ENCODE peak calls at places on chromosomes 12 and 14, in six cellular contexts. One of them, this sample, is unnamed.

GRCh38 chr12:92041742-92042141 is 103.9 kb downstream of the BTG1 start:
- DNase-seq in fibroblast of lung: no peak
- DNase-seq in mammary epithelial cell: peak; percentile 81
- DNase-seq in osteoblast: no peak
- DNase-seq in K562: no peak
- DNase-seq in pancreas: no peak
- DNase-seq in this sample: peak; percentile 34

GRCh38 chr12:11729008-11729407 is 79.5 kb downstream of the ETV6 start:
- DNase-seq in fibroblast of lung: no peak
- DNase-seq in mammary epithelial cell: peak; percentile 56
- DNase-seq in osteoblast: no peak
- DNase-seq in K562: no peak
- DNase-seq in pancreas: peak; percentile 90
- DNase-seq in this sample: no peak

GRCh38 chr12:124774054-124774461 is 89.6 kb downstream of the SCARB1 start:
- DNase-seq in fibroblast of lung: no peak
- DNase-seq in mammary epithelial cell: no peak
- DNase-seq in osteoblast: no peak
- DNase-seq in K562: no peak
- DNase-seq in pancreas: no peak
- DNase-seq in this sample: no peak

GRCh38 chr12:1607940-1608782 is 13.8 kb upstream of the FBXL14 start:
- DNase-seq in fibroblast of lung: peak; percentile 69
- DNase-seq in mammary epithelial cell: no peak
- DNase-seq in osteoblast: no peak
- DNase-seq in K562: no peak
- DNase-seq in pancreas: no peak
- DNase-seq in this sample: no peak

GRCh38 chr12:31732926-31733548 is 4.2 kb upstream of the AMN1 start:
- DNase-seq in fibroblast of lung: peak; percentile 65
- DNase-seq in mammary epithelial cell: peak; percentile 99
- DNase-seq in osteoblast: peak; percentile 19
- DNase-seq in K562: peak; percentile 62
- DNase-seq in pancreas: no peak
- DNase-seq in this sample: peak; percentile 87

GRCh38 chr12:124696689-124697476 is 129.5 kb upstream of the NCOR2 start:
- DNase-seq in fibroblast of lung: no peak
- DNase-seq in mammary epithelial cell: no peak
- DNase-seq in osteoblast: peak; percentile 23
- DNase-seq in K562: no peak
- DNase-seq in pancreas: no peak
- DNase-seq in this sample: no peak

GRCh38 chr12:123834845-123835244 is 72.7 kb downstream of the DNAH10 start:
- DNase-seq in fibroblast of lung: no peak
- DNase-seq in mammary epithelial cell: no peak
- DNase-seq in osteoblast: no peak
- DNase-seq in K562: no peak
- DNase-seq in pancreas: no peak
- DNase-seq in this sample: no peak

GRCh38 chr12:116466536-116466935 is 92.6 kb upstream of the MAP1LC3B2 start:
- DNase-seq in fibroblast of lung: peak; percentile 21
- DNase-seq in mammary epithelial cell: no peak
- DNase-seq in osteoblast: peak; percentile 86
- DNase-seq in K562: no peak
- DNase-seq in pancreas: no peak
- DNase-seq in this sample: no peak

GRCh38 chr12:51788876-51789275 is 59.6 kb downstream of the FIGNL2 start:
- DNase-seq in fibroblast of lung: peak; percentile 29
- DNase-seq in mammary epithelial cell: peak; percentile 51
- DNase-seq in osteoblast: peak; percentile 91
- DNase-seq in K562: no peak
- DNase-seq in pancreas: no peak
- DNase-seq in this sample: peak; percentile 37

GRCh38 chr14:105201156-105201927 is 20.2 kb upstream of the NUDT14 start:
- DNase-seq in fibroblast of lung: no peak
- DNase-seq in mammary epithelial cell: no peak
- DNase-seq in osteoblast: no peak
- DNase-seq in K562: no peak
- DNase-seq in pancreas: peak; percentile 24
- DNase-seq in this sample: no peak

GRCh38 chr12:57044856-57045255 is 5.1 kb downstream of the MYO1A start:
- DNase-seq in fibroblast of lung: no peak
- DNase-seq in mammary epithelial cell: no peak
- DNase-seq in osteoblast: no peak
- DNase-seq in K562: no peak
- DNase-seq in pancreas: no peak
- DNase-seq in this sample: no peak

GRCh38 chr12:81615031-81615430 is 144.1 kb downstream of the PPFIA2 start:
- DNase-seq in fibroblast of lung: no peak
- DNase-seq in mammary epithelial cell: no peak
- DNase-seq in osteoblast: no peak
- DNase-seq in K562: no peak
- DNase-seq in pancreas: no peak
- DNase-seq in this sample: no peak

GRCh38 chr12:116319851-116320621 is 42.5 kb upstream of the MED13L start:
- DNase-seq in fibroblast of lung: peak; percentile 93
- DNase-seq in mammary epithelial cell: peak; percentile 86
- DNase-seq in osteoblast: peak; percentile 88
- DNase-seq in K562: no peak
- DNase-seq in pancreas: no peak
- DNase-seq in this sample: peak; percentile 72

GRCh38 chr12:65170245-65170881 is 980 bp downstream of the LEMD3 start:
- DNase-seq in fibroblast of lung: peak; percentile 50
- DNase-seq in mammary epithelial cell: peak; percentile 79
- DNase-seq in osteoblast: peak; percentile 94
- DNase-seq in K562: peak; percentile 83
- DNase-seq in pancreas: peak; percentile 50
- DNase-seq in this sample: peak; percentile 72

GRCh38 chr12:46227616-46228015 is 41.2 kb downstream of the SLC38A1 start:
- DNase-seq in fibroblast of lung: no peak
- DNase-seq in mammary epithelial cell: no peak
- DNase-seq in osteoblast: no peak
- DNase-seq in K562: no peak
- DNase-seq in pancreas: no peak
- DNase-seq in this sample: no peak

GRCh38 chr12:114799574-114800487 is 115.9 kb upstream of the TBX3 start:
- DNase-seq in fibroblast of lung: peak; percentile 25
- DNase-seq in mammary epithelial cell: no peak
- DNase-seq in osteoblast: peak; percentile 73
- DNase-seq in K562: no peak
- DNase-seq in pancreas: peak; percentile 50
- DNase-seq in this sample: no peak

GRCh38 chr14:24775919-24776318 is 141.9 kb upstream of the GZMB start:
- DNase-seq in fibroblast of lung: no peak
- DNase-seq in mammary epithelial cell: no peak
- DNase-seq in osteoblast: no peak
- DNase-seq in K562: peak; percentile 5
- DNase-seq in pancreas: no peak
- DNase-seq in this sample: no peak

GRCh38 chr12:124459852-124460645 is 107.4 kb downstream of the NCOR2 start:
- DNase-seq in fibroblast of lung: no peak
- DNase-seq in mammary epithelial cell: no peak
- DNase-seq in osteoblast: no peak
- DNase-seq in K562: no peak
- DNase-seq in pancreas: no peak
- DNase-seq in this sample: no peak

GRCh38 chr14:79701371-79701770 is 509.9 kb downstream of the DIO2 start:
- DNase-seq in fibroblast of lung: no peak
- DNase-seq in mammary epithelial cell: no peak
- DNase-seq in osteoblast: no peak
- DNase-seq in K562: no peak
- DNase-seq in pancreas: no peak
- DNase-seq in this sample: no peak

GRCh38 chr14:40581264-40581663 is 1025.4 kb upstream of the LRFN5 start:
- DNase-seq in fibroblast of lung: no peak
- DNase-seq in mammary epithelial cell: no peak
- DNase-seq in osteoblast: no peak
- DNase-seq in K562: no peak
- DNase-seq in pancreas: no peak
- DNase-seq in this sample: no peak

GRCh38 chr14:32460267-32460666 is 131.2 kb downstream of the AKAP6 start:
- DNase-seq in fibroblast of lung: no peak
- DNase-seq in mammary epithelial cell: no peak
- DNase-seq in osteoblast: no peak
- DNase-seq in K562: no peak
- DNase-seq in pancreas: no peak
- DNase-seq in this sample: no peak

GRCh38 chr14:32458720-32459119 is 129.6 kb downstream of the AKAP6 start:
- DNase-seq in fibroblast of lung: no peak
- DNase-seq in mammary epithelial cell: no peak
- DNase-seq in osteoblast: no peak
- DNase-seq in K562: no peak
- DNase-seq in pancreas: no peak
- DNase-seq in this sample: no peak

GRCh38 chr14:32453857-32454810 is 125.0 kb downstream of the AKAP6 start:
- DNase-seq in fibroblast of lung: no peak
- DNase-seq in mammary epithelial cell: peak; percentile 21
- DNase-seq in osteoblast: peak; percentile 46
- DNase-seq in K562: no peak
- DNase-seq in pancreas: no peak
- DNase-seq in this sample: no peak

GRCh38 chr14:32457213-32457920 is 128.3 kb downstream of the AKAP6 start:
- DNase-seq in fibroblast of lung: peak; percentile 68
- DNase-seq in mammary epithelial cell: no peak
- DNase-seq in osteoblast: peak; percentile 68
- DNase-seq in K562: no peak
- DNase-seq in pancreas: no peak
- DNase-seq in this sample: no peak
- H3K27ac ChIP-seq in fibroblast of lung: no peak overlapping the region
- H3K27ac ChIP-seq in mammary epithelial cell: no peak overlapping the region
- H3K27ac ChIP-seq in osteoblast: peak overlapping the region; percentile 37
- H3K27ac ChIP-seq in K562: no peak overlapping the region
- H3K27ac ChIP-seq in pancreas: no peak overlapping the region
- H3K27ac ChIP-seq in this sample: no peak overlapping the region

DNA sequence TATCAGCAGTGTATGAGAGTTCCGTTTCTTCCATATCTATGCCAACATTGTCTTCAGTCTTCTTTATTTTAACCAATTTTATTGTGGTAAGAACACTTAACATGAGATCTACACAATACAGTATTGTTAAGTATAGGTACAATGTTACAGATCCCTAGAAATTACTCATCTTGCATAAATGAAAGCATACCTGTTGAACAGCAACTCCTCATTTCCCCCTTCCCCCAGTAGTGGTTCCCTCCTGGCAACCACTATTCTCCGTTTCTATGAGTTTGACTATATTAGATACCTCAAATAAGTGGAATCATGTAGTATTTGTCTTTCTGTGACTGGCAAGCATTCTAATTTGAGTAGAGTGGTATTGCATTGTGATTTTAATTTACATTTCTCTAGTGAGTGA is 150.5 kb downstream of the CRADD start:
- DNase-seq in fibroblast of lung: no peak
- DNase-seq in mammary epithelial cell: peak; percentile 16
- DNase-seq in osteoblast: no peak
- DNase-seq in K562: no peak
- DNase-seq in pancreas: no peak
- DNase-seq in this sample: no peak
- H3K27ac ChIP-seq in fibroblast of lung: no peak overlapping the region
- H3K27ac ChIP-seq in mammary epithelial cell: no peak overlapping the region
- H3K27ac ChIP-seq in osteoblast: no peak overlapping the region
- H3K27ac ChIP-seq in K562: no peak overlapping the region
- H3K27ac ChIP-seq in pancreas: no peak overlapping the region
- H3K27ac ChIP-seq in this sample: no peak overlapping the region

GRCh38 chr14:67514203-67514607 is 18.9 kb upstream of the PLEKHH1 start:
- DNase-seq in fibroblast of lung: no peak
- DNase-seq in mammary epithelial cell: no peak
- DNase-seq in osteoblast: peak; percentile 76
- DNase-seq in K562: no peak
- DNase-seq in pancreas: peak; percentile 22
- DNase-seq in this sample: no peak

GRCh38 chr14:67515386-67516079 is 17.6 kb upstream of the PLEKHH1 start:
- DNase-seq in fibroblast of lung: no peak
- DNase-seq in mammary epithelial cell: no peak
- DNase-seq in osteoblast: peak; percentile 88
- DNase-seq in K562: no peak
- DNase-seq in pancreas: peak; percentile 21
- DNase-seq in this sample: no peak

GRCh38 chr14:67514650-67515385 is 18.3 kb upstream of the PLEKHH1 start:
- DNase-seq in fibroblast of lung: peak; percentile 37
- DNase-seq in mammary epithelial cell: no peak
- DNase-seq in osteoblast: peak; percentile 96
- DNase-seq in K562: peak; percentile 32
- DNase-seq in pancreas: peak; percentile 37
- DNase-seq in this sample: peak; percentile 51

GRCh38 chr14:67512463-67513134 is 20.5 kb upstream of the PLEKHH1 start:
- DNase-seq in fibroblast of lung: no peak
- DNase-seq in mammary epithelial cell: no peak
- DNase-seq in osteoblast: peak; percentile 53
- DNase-seq in K562: no peak
- DNase-seq in pancreas: no peak
- DNase-seq in this sample: no peak

DNA sequence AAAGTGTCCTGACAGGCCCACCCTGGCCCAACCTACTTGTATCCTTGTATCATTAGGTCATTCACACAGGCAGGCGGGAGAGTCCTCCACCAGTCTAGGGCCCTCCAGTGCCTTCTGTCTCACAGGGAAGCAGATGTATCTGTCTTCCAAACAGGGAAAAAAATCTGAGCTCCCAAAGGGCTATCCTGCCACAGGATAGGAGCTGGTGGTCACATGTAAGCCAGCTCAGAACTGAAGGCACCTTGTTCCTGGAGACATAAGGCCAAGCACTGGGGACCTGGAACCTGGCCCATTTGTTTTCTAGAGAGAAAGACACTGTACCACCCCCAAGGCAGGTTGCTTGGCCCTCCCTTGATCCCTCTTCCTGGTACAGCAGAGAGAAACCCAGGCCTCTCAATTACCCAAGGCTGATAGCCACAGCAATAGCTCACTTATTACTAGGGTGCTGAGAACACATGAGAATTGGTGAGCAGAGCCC is 19.4 kb upstream of the PLEKHH1 start:
- DNase-seq in fibroblast of lung: no peak
- DNase-seq in mammary epithelial cell: no peak
- DNase-seq in osteoblast: peak; percentile 81
- DNase-seq in K562: no peak
- DNase-seq in pancreas: peak; percentile 44
- DNase-seq in this sample: no peak
- H3K27ac ChIP-seq in fibroblast of lung: no peak overlapping the region
- H3K27ac ChIP-seq in mammary epithelial cell: no peak overlapping the region
- H3K27ac ChIP-seq in osteoblast: no peak overlapping the region
- H3K27ac ChIP-seq in K562: no peak overlapping the region
- H3K27ac ChIP-seq in pancreas: peak overlapping the region; percentile 59
- H3K27ac ChIP-seq in this sample: no peak overlapping the region

DNA sequence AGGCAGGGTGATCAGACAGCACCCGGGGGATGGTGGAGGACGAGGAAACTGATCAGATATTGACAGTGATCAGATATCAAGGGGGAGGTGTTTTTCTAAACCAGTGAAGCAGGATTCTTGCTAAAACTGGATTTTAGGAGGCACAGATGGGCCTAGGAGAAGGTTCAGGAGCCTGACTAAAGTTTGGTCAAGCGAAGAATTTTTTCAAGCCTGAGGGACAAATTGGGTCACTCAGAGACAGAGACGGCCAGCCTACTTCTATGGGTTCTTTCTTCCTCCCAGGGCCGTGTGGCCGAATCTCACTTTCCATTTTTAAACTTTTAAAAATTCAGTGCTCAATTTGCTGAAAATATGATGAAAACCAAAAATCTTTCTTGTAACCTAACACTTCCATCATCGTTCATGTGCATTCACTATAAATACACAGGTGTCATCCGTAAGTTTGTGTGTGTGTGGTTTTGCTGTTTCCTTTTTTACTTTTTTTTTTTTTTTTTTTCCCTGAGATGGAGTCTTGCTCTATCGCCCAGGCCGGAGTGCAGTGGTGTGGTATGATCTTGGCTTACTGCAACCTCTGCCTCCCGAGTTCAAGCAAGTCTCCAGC is 68.5 kb downstream of the RIN3 start:
- DNase-seq in fibroblast of lung: no peak
- DNase-seq in mammary epithelial cell: no peak
- DNase-seq in osteoblast: no peak
- DNase-seq in K562: no peak
- DNase-seq in pancreas: no peak
- DNase-seq in this sample: no peak
- H3K27ac ChIP-seq in fibroblast of lung: no peak overlapping the region
- H3K27ac ChIP-seq in mammary epithelial cell: no peak overlapping the region
- H3K27ac ChIP-seq in osteoblast: no peak overlapping the region
- H3K27ac ChIP-seq in K562: no peak overlapping the region
- H3K27ac ChIP-seq in pancreas: no peak overlapping the region
- H3K27ac ChIP-seq in this sample: no peak overlapping the region